ENCODE peak calls at places on chromosomes 12 and 14, in seven cellular contexts. One of them, this sample, is unnamed.

GRCh38 chr12:50764861-50765324 is 992 bp downstream of the ATF1 start:
- DNase-seq in NCI-H526: peak
- DNase-seq in HFFc6: peak
- DNase-seq in NCI-H460: peak
- DNase-seq in heart left ventricle: no peak
- DNase-seq in DMS53: peak
- DNase-seq in GM12864: no peak
- DNase-seq in this sample: peak

GRCh38 chr14:71328954-71329353 is 421.7 kb downstream of the PCNX1 start:
- DNase-seq in HFFc6: no peak
- DNase-seq in NCI-H460: no peak
- DNase-seq in DMS53: no peak
- DNase-seq in GM12864: no peak
- DNase-seq in NCI-H526: no peak
- DNase-seq in heart left ventricle: no peak
- DNase-seq in this sample: no peak

GRCh38 chr14:72061718-72062117 is 129.5 kb downstream of the RGS6 start:
- DNase-seq in GM12864: no peak
- DNase-seq in NCI-H460: no peak
- DNase-seq in DMS53: no peak
- DNase-seq in heart left ventricle: no peak
- DNase-seq in NCI-H526: no peak
- DNase-seq in HFFc6: no peak
- DNase-seq in this sample: no peak

GRCh38 chr12:113683566-113683965 is 211.9 kb upstream of the LHX5 start:
- DNase-seq in heart left ventricle: no peak
- DNase-seq in NCI-H526: no peak
- DNase-seq in HFFc6: no peak
- DNase-seq in DMS53: peak
- DNase-seq in NCI-H460: no peak
- DNase-seq in GM12864: no peak
- DNase-seq in this sample: no peak

GRCh38 chr12:124172646-124173045 is 122.2 kb upstream of the RFLNA start:
- DNase-seq in heart left ventricle: no peak
- DNase-seq in GM12864: no peak
- DNase-seq in NCI-H460: no peak
- DNase-seq in NCI-H526: no peak
- DNase-seq in DMS53: no peak
- DNase-seq in HFFc6: peak
- DNase-seq in this sample: peak

GRCh38 chr12:12357697-12358476 is 1.0 kb downstream of the BORCS5 start:
- DNase-seq in DMS53: peak
- DNase-seq in heart left ventricle: no peak
- DNase-seq in NCI-H526: peak
- DNase-seq in GM12864: no peak
- DNase-seq in NCI-H460: no peak
- DNase-seq in HFFc6: peak
- DNase-seq in this sample: no peak

GRCh38 chr12:52818376-52818775 is 4.5 kb upstream of the KRT4 start:
- DNase-seq in NCI-H526: no peak
- DNase-seq in NCI-H460: no peak
- DNase-seq in DMS53: no peak
- DNase-seq in GM12864: no peak
- DNase-seq in heart left ventricle: no peak
- DNase-seq in HFFc6: no peak
- DNase-seq in this sample: no peak

GRCh38 chr12:12837025-12837872 is 24.1 kb downstream of the DDX47 start:
- DNase-seq in NCI-H526: peak
- DNase-seq in heart left ventricle: peak
- DNase-seq in NCI-H460: peak
- DNase-seq in GM12864: peak
- DNase-seq in DMS53: peak
- DNase-seq in HFFc6: peak
- DNase-seq in this sample: peak

GRCh38 chr12:90922068-90922743 is 32.8 kb downstream of the CCER1 start:
- DNase-seq in DMS53: no peak
- DNase-seq in NCI-H526: no peak
- DNase-seq in HFFc6: no peak
- DNase-seq in NCI-H460: no peak
- DNase-seq in GM12864: no peak
- DNase-seq in heart left ventricle: no peak
- DNase-seq in this sample: peak

GRCh38 chr14:99968931-99969330 is 96.3 kb upstream of the EVL start:
- DNase-seq in heart left ventricle: no peak
- DNase-seq in HFFc6: no peak
- DNase-seq in GM12864: no peak
- DNase-seq in NCI-H526: no peak
- DNase-seq in DMS53: no peak
- DNase-seq in NCI-H460: no peak
- DNase-seq in this sample: peak

GRCh38 chr14:71231521-71232393 is 324.5 kb downstream of the PCNX1 start:
- DNase-seq in NCI-H460: no peak
- DNase-seq in DMS53: peak
- DNase-seq in GM12864: peak
- DNase-seq in NCI-H526: no peak
- DNase-seq in heart left ventricle: no peak
- DNase-seq in HFFc6: no peak
- DNase-seq in this sample: no peak

GRCh38 chr14:78764240-78764639 is 594.1 kb downstream of the NRXN3 start:
- DNase-seq in heart left ventricle: no peak
- DNase-seq in GM12864: no peak
- DNase-seq in DMS53: no peak
- DNase-seq in HFFc6: peak
- DNase-seq in NCI-H460: no peak
- DNase-seq in NCI-H526: no peak
- DNase-seq in this sample: peak

GRCh38 chr14:42269234-42269633 is 662.6 kb downstream of the LRFN5 start:
- DNase-seq in NCI-H526: no peak
- DNase-seq in DMS53: no peak
- DNase-seq in heart left ventricle: no peak
- DNase-seq in HFFc6: no peak
- DNase-seq in NCI-H460: no peak
- DNase-seq in GM12864: no peak
- DNase-seq in this sample: no peak

GRCh38 chr14:53796734-53797133 is 159.9 kb downstream of the BMP4 start:
- DNase-seq in heart left ventricle: no peak
- DNase-seq in GM12864: no peak
- DNase-seq in NCI-H526: no peak
- DNase-seq in NCI-H460: no peak
- DNase-seq in DMS53: peak
- DNase-seq in HFFc6: no peak
- DNase-seq in this sample: no peak

GRCh38 chr12:41254546-41254945 is 66.4 kb downstream of the PDZRN4 start:
- DNase-seq in HFFc6: no peak
- DNase-seq in NCI-H460: no peak
- DNase-seq in heart left ventricle: no peak
- DNase-seq in NCI-H526: no peak
- DNase-seq in GM12864: no peak
- DNase-seq in DMS53: no peak
- DNase-seq in this sample: no peak

GRCh38 chr14:93765032-93765626 is 23.2 kb downstream of the PRIMA1 start:
- DNase-seq in HFFc6: no peak
- DNase-seq in DMS53: no peak
- DNase-seq in NCI-H460: no peak
- DNase-seq in GM12864: no peak
- DNase-seq in heart left ventricle: no peak
- DNase-seq in NCI-H526: peak
- DNase-seq in this sample: no peak

GRCh38 chr12:55060470-55060869 is 40.7 kb downstream of the NEUROD4 start:
- DNase-seq in heart left ventricle: no peak
- DNase-seq in GM12864: peak
- DNase-seq in DMS53: peak
- DNase-seq in NCI-H526: no peak
- DNase-seq in NCI-H460: peak
- DNase-seq in HFFc6: no peak
- DNase-seq in this sample: no peak

GRCh38 chr14:56342419-56342901 is 224.2 kb downstream of the PELI2 start:
- DNase-seq in HFFc6: peak
- DNase-seq in heart left ventricle: no peak
- DNase-seq in DMS53: no peak
- DNase-seq in NCI-H460: no peak
- DNase-seq in GM12864: no peak
- DNase-seq in NCI-H526: no peak
- DNase-seq in this sample: peak

GRCh38 chr12:51954465-51955361 is 3.2 kb downstream of the ACVR1B start:
- DNase-seq in GM12864: no peak
- DNase-seq in DMS53: no peak
- DNase-seq in heart left ventricle: no peak
- DNase-seq in NCI-H460: no peak
- DNase-seq in HFFc6: no peak
- DNase-seq in NCI-H526: peak
- DNase-seq in this sample: no peak

GRCh38 chr12:92030618-92031017 is 115.0 kb downstream of the BTG1 start:
- DNase-seq in GM12864: peak
- DNase-seq in HFFc6: no peak
- DNase-seq in heart left ventricle: peak
- DNase-seq in DMS53: peak
- DNase-seq in NCI-H526: no peak
- DNase-seq in NCI-H460: no peak
- DNase-seq in this sample: no peak

GRCh38 chr14:55000381-55000780 is 26.5 kb downstream of the WDHD1 start:
- DNase-seq in NCI-H526: no peak
- DNase-seq in GM12864: no peak
- DNase-seq in DMS53: no peak
- DNase-seq in heart left ventricle: no peak
- DNase-seq in NCI-H460: no peak
- DNase-seq in HFFc6: no peak
- DNase-seq in this sample: peak

GRCh38 chr14:58572092-58572853 is 65.5 kb upstream of the DACT1 start:
- DNase-seq in HFFc6: peak
- DNase-seq in GM12864: no peak
- DNase-seq in heart left ventricle: no peak
- DNase-seq in NCI-H526: peak
- DNase-seq in DMS53: no peak
- DNase-seq in NCI-H460: no peak
- DNase-seq in this sample: peak

GRCh38 chr12:9124346-9125031 is 8.8 kb upstream of the A2M start:
- DNase-seq in heart left ventricle: no peak
- DNase-seq in NCI-H460: no peak
- DNase-seq in HFFc6: no peak
- DNase-seq in DMS53: no peak
- DNase-seq in NCI-H526: no peak
- DNase-seq in GM12864: no peak
- DNase-seq in this sample: no peak

GRCh38 chr14:92215579-92215978 is 93.8 kb downstream of the CPSF2 start:
- DNase-seq in heart left ventricle: no peak
- DNase-seq in HFFc6: no peak
- DNase-seq in NCI-H526: no peak
- DNase-seq in GM12864: no peak
- DNase-seq in DMS53: no peak
- DNase-seq in NCI-H460: peak
- DNase-seq in this sample: no peak

GRCh38 chr12:26704684-26705475 is 128.1 kb downstream of the ITPR2 start:
- DNase-seq in DMS53: peak
- DNase-seq in heart left ventricle: no peak
- DNase-seq in NCI-H460: no peak
- DNase-seq in GM12864: no peak
- DNase-seq in HFFc6: peak
- DNase-seq in NCI-H526: peak
- DNase-seq in this sample: peak

GRCh38 chr12:56634242-56634836 is 4.2 kb upstream of the BAZ2A start:
- DNase-seq in GM12864: no peak
- DNase-seq in NCI-H460: no peak
- DNase-seq in NCI-H526: peak
- DNase-seq in DMS53: peak
- DNase-seq in HFFc6: no peak
- DNase-seq in heart left ventricle: peak
- DNase-seq in this sample: peak

GRCh38 chr14:23829736-23830474 is 123.7 kb upstream of the DHRS4 start:
- DNase-seq in NCI-H460: peak
- DNase-seq in heart left ventricle: no peak
- DNase-seq in NCI-H526: no peak
- DNase-seq in DMS53: peak
- DNase-seq in HFFc6: peak
- DNase-seq in GM12864: no peak
- DNase-seq in this sample: peak

GRCh38 chr12:91574391-91574790 is 391.8 kb upstream of the DCN start:
- DNase-seq in GM12864: no peak
- DNase-seq in HFFc6: no peak
- DNase-seq in heart left ventricle: no peak
- DNase-seq in NCI-H460: no peak
- DNase-seq in DMS53: peak
- DNase-seq in NCI-H526: no peak
- DNase-seq in this sample: no peak

GRCh38 chr12:3010214-3010930 is 51.2 kb downstream of the TEAD4 start:
- DNase-seq in DMS53: no peak
- DNase-seq in NCI-H460: no peak
- DNase-seq in heart left ventricle: no peak
- DNase-seq in NCI-H526: no peak
- DNase-seq in HFFc6: no peak
- DNase-seq in GM12864: no peak
- DNase-seq in this sample: no peak

GRCh38 chr14:83463500-83464098 is 1929.9 kb upstream of the SEL1L start:
- DNase-seq in HFFc6: peak
- DNase-seq in DMS53: peak
- DNase-seq in NCI-H526: peak
- DNase-seq in GM12864: no peak
- DNase-seq in heart left ventricle: no peak
- DNase-seq in NCI-H460: peak
- DNase-seq in this sample: peak

GRCh38 chr12:71415336-71416231 is 24.0 kb upstream of the LGR5 start:
- DNase-seq in DMS53: peak
- DNase-seq in GM12864: peak
- DNase-seq in heart left ventricle: no peak
- DNase-seq in NCI-H460: peak
- DNase-seq in NCI-H526: peak
- DNase-seq in HFFc6: peak
- DNase-seq in this sample: peak

GRCh38 chr12:3533703-3534386 is 42.8 kb downstream of the PRMT8 start:
- DNase-seq in NCI-H526: peak
- DNase-seq in GM12864: no peak
- DNase-seq in HFFc6: peak
- DNase-seq in DMS53: peak
- DNase-seq in NCI-H460: no peak
- DNase-seq in heart left ventricle: peak
- DNase-seq in this sample: no peak

GRCh38 chr14:29016050-29016900 is 249.7 kb downstream of the FOXG1 start:
- DNase-seq in NCI-H460: no peak
- DNase-seq in DMS53: peak
- DNase-seq in GM12864: no peak
- DNase-seq in NCI-H526: peak
- DNase-seq in heart left ventricle: no peak
- DNase-seq in HFFc6: peak
- DNase-seq in this sample: peak

GRCh38 chr14:93285048-93285447 is 47.8 kb downstream of the BTBD7 start:
- DNase-seq in NCI-H460: no peak
- DNase-seq in DMS53: no peak
- DNase-seq in HFFc6: no peak
- DNase-seq in GM12864: no peak
- DNase-seq in NCI-H526: peak
- DNase-seq in heart left ventricle: no peak
- DNase-seq in this sample: no peak

GRCh38 chr12:118813778-118814359 is 167.5 kb upstream of the SRRM4 start:
- DNase-seq in NCI-H526: no peak
- DNase-seq in HFFc6: no peak
- DNase-seq in heart left ventricle: no peak
- DNase-seq in DMS53: no peak
- DNase-seq in NCI-H460: no peak
- DNase-seq in GM12864: no peak
- DNase-seq in this sample: no peak

GRCh38 chr12:48163150-48163747 is 5.9 kb upstream of the ASB8 start:
- DNase-seq in heart left ventricle: no peak
- DNase-seq in NCI-H526: no peak
- DNase-seq in GM12864: no peak
- DNase-seq in DMS53: no peak
- DNase-seq in HFFc6: no peak
- DNase-seq in NCI-H460: no peak
- DNase-seq in this sample: no peak

GRCh38 chr14:65833256-65833880 is 420.8 kb downstream of the FUT8 start:
- DNase-seq in NCI-H526: no peak
- DNase-seq in GM12864: no peak
- DNase-seq in heart left ventricle: no peak
- DNase-seq in NCI-H460: no peak
- DNase-seq in HFFc6: no peak
- DNase-seq in DMS53: no peak
- DNase-seq in this sample: no peak